ENCODE peak calls at places on chromosome 3, in six cellular contexts. M, U, S, O, E and P are unnamed samples.

GRCh38 chr3:173725507-173725906 is 328.0 kb downstream of the NLGN1 start:
- DNase-seq in M (no peak), U (no peak), S (no peak), O (peak; percentile 54), E (no peak), P (no peak)

GRCh38 chr3:101310580-101311375 is 9.6 kb downstream of the IMPG2 start:
- DNase-seq in M (no peak), U (no peak), S (no peak), O (peak; percentile 75), E (no peak), P (no peak)

GRCh38 chr3:19668163-19668562 is 265.9 kb downstream of the EFHB start:
- DNase-seq in M (no peak), U (no peak), S (no peak), O (no peak), E (no peak), P (no peak)

GRCh38 chr3:101333883-101334282 is 13.5 kb upstream of the IMPG2 start:
- DNase-seq in M (no peak), U (no peak), S (no peak), O (no peak), E (no peak), P (no peak)

GRCh38 chr3:142152349-142152748 is 3.0 kb upstream of the TFDP2 start:
- DNase-seq in M (peak; percentile 14), U (no peak), S (no peak), O (no peak), E (no peak), P (no peak)

GRCh38 chr3:197027151-197027895 is 2.3 kb downstream of the MELTF start:
- DNase-seq in M (no peak), U (no peak), S (no peak), O (peak; percentile 6), E (no peak), P (no peak)

GRCh38 chr3:46538803-46539442 is 27.2 kb downstream of the LRRC2 start:
- DNase-seq in M (no peak), U (peak; percentile 83), S (no peak), O (peak; percentile 83), E (peak; percentile 82), P (peak; percentile 75)

GRCh38 chr3:177647876-177648275 is 450.6 kb upstream of the TBL1XR1 start:
- DNase-seq in M (no peak), U (no peak), S (no peak), O (no peak), E (no peak), P (peak; percentile 7)

GRCh38 chr3:22098000-22098399 is 347.0 kb upstream of the ZNF385D start:
- DNase-seq in M (no peak), U (no peak), S (no peak), O (no peak), E (no peak), P (no peak)

GRCh38 chr3:71681224-71681668 is 44.0 kb downstream of the EIF4E3 start:
- DNase-seq in M (peak; percentile 68), U (peak; percentile 63), S (peak; percentile 58), O (peak; percentile 83), E (peak; percentile 80), P (no peak)

GRCh38 chr3:166444336-166444735 is 607.1 kb upstream of the BCHE start:
- DNase-seq in M (no peak), U (no peak), S (no peak), O (peak; percentile 18), E (no peak), P (no peak)

GRCh38 chr3:82281205-82281604 is 519.8 kb upstream of the GBE1 start:
- DNase-seq in M (no peak), U (no peak), S (no peak), O (no peak), E (no peak), P (no peak)

GRCh38 chr3:124923833-124924232 is 10.7 kb downstream of the MUC13 start:
- DNase-seq in M (no peak), U (no peak), S (no peak), O (no peak), E (no peak), P (no peak)

GRCh38 chr3:134374791-134375541 is 719 bp upstream of the AMOTL2 start:
- DNase-seq in M (peak; percentile 65), U (peak; percentile 67), S (peak; percentile 66), O (no peak), E (peak; percentile 83), P (no peak)

GRCh38 chr3:122786067-122786466 is 7.6 kb downstream of the HSPBAP1 start:
- DNase-seq in M (peak; percentile 77), U (no peak), S (no peak), O (peak; percentile 74), E (no peak), P (no peak)

GRCh38 chr3:155428558-155428957 is 135.1 kb upstream of the STRIT1 start:
- DNase-seq in M (no peak), U (no peak), S (no peak), O (peak; percentile 72), E (no peak), P (no peak)

GRCh38 chr3:195111322-195111710 is 159.6 kb downstream of the XXYLT1 start:
- DNase-seq in M (no peak), U (no peak), S (no peak), O (no peak), E (no peak), P (no peak)

GRCh38 chr3:49119036-49119435 is 1.6 kb downstream of the USP19 start:
- DNase-seq in M (no peak), U (no peak), S (no peak), O (no peak), E (no peak), P (no peak)
- H3K27ac ChIP-seq in M (no peak overlapping the region), U (peak overlapping the region; percentile 98), S (no peak overlapping the region), O (no peak overlapping the region), E (peak overlapping the region; percentile 92), P (no peak overlapping the region)

GRCh38 chr3:32457971-32458471 is 44.6 kb downstream of the CMTM6 start:
- DNase-seq in M (no peak), U (no peak), S (no peak), O (no peak), E (no peak), P (peak; percentile 58)
- H3K4me1 ChIP-seq in M (peaks cover 4% of the 10 kb centered on the region), U (peaks cover 6% of the 10 kb centered on the region), S (no peaks in the 10 kb centered on the region), O (peaks cover 10% of the 10 kb centered on the region), E (no peaks in the 10 kb centered on the region), P (peaks cover 72% of the 10 kb centered on the region)

GRCh38 chr3:143535994-143536784 is 312.1 kb downstream of the SLC9A9 start:
- DNase-seq in M (no peak), U (no peak), S (no peak), O (no peak), E (no peak), P (no peak)
- H3K4me3 ChIP-seq in M (no peak overlapping the region), U (no peak overlapping the region), S (no peak overlapping the region), O (no peak overlapping the region), E (no peak overlapping the region), P (no peak overlapping the region)

GRCh38 chr3:54447427-54447826 is 325.1 kb downstream of the CACNA2D3 start:
- DNase-seq in M (no peak), U (no peak), S (no peak), O (no peak), E (no peak), P (no peak)

GRCh38 chr3:54445630-54446029 is 323.3 kb downstream of the CACNA2D3 start:
- DNase-seq in M (no peak), U (no peak), S (no peak), O (no peak), E (no peak), P (no peak)

GRCh38 chr3:54443572-54444161 is 321.3 kb downstream of the CACNA2D3 start:
- DNase-seq in M (peak; percentile 23), U (no peak), S (no peak), O (no peak), E (no peak), P (no peak)
- H3K27ac ChIP-seq in M (no peak overlapping the region), U (no peak overlapping the region), S (no peak overlapping the region), O (no peak overlapping the region), E (no peak overlapping the region), P (no peak overlapping the region)